ENCODE peak calls at places on chromosomes 16 and 17, in six cellular contexts. G, J, C, W, O and E are unnamed samples. For H3K27me3, the result is how much of the 10 kb centered on the place peaks cover.

GRCh38 chr16:84879569-84880487 is 60.0 kb downstream of the CRISPLD2 start:
- DNase-seq in C (no peak), G (no peak), O (no peak), J (no peak), W (no peak), E (peak)

GRCh38 chr17:34313164-34313563 is 6.1 kb upstream of the CCL8 start:
- DNase-seq in W (peak), O (no peak), C (no peak), G (no peak), J (peak), E (no peak)

GRCh38 chr16:78553268-78554044 is 454.0 kb downstream of the WWOX start:
- DNase-seq in J (no peak), O (no peak), G (no peak), C (no peak), W (no peak), E (no peak)

GRCh38 chr17:5011928-5012327 is 14.2 kb downstream of the KIF1C start:
- DNase-seq in J (no peak), W (peak), C (no peak), O (peak), G (no peak), E (peak)

GRCh38 chr17:32927724-32928526 is at the start of gene TMEM98:
- DNase-seq in W (peak), J (no peak), G (no peak), C (peak), O (peak), E (no peak)

GRCh38 chr17:17305282-17305801 is 2.2 kb downstream of the NT5M start:
- DNase-seq in W (no peak), J (no peak), C (no peak), G (no peak), O (peak), E (no peak)

GRCh38 chr16:88468289-88469129 is 15.4 kb downstream of the ZFPM1 start:
- DNase-seq in O (peak), G (no peak), C (no peak), J (no peak), W (peak), E (peak)

GRCh38 chr17:2427215-2427614 is 26.4 kb upstream of the MNT start:
- DNase-seq in J (no peak), W (no peak), O (no peak), G (no peak), C (no peak), E (no peak)

GRCh38 chr16:1080801-1081733 is 8.5 kb downstream of the SSTR5 start:
- DNase-seq in C (no peak), G (no peak), O (no peak), J (no peak), W (peak), E (no peak)

GRCh38 chr17:82400830-82401229 is 17.3 kb upstream of the HEXD start:
- DNase-seq in G (peak), W (no peak), C (no peak), J (no peak), O (no peak), E (no peak)

GRCh38 chr17:50219939-50220465 is 18.6 kb upstream of the COL1A1 start:
- DNase-seq in C (no peak), O (peak), J (no peak), G (no peak), W (peak), E (peak)

GRCh38 chr16:1181715-1182671 is 29.1 kb downstream of the CACNA1H start:
- DNase-seq in O (peak), J (peak), C (no peak), G (peak), W (peak), E (no peak)

GRCh38 chr16:2437032-2437790 is 8.0 kb downstream of the CCNF start:
- DNase-seq in G (no peak), W (no peak), J (no peak), C (no peak), O (no peak), E (no peak)

GRCh38 chr17:7313890-7314718 is 1.1 kb downstream of the GPS2 start:
- DNase-seq in O (peak), J (no peak), G (no peak), W (no peak), C (no peak), E (no peak)

GRCh38 chr16:10937068-10937859 is 5.0 kb downstream of the DEXI start:
- DNase-seq in O (no peak), G (no peak), J (no peak), W (no peak), C (peak), E (no peak)

GRCh38 chr16:28494141-28494851 is at the start of gene APOBR:
- DNase-seq in C (no peak), G (peak), O (no peak), J (no peak), W (no peak), E (no peak)

GRCh38 chr16:15493416-15494181 is 59.2 kb downstream of the BMERB1 start:
- DNase-seq in J (peak), C (no peak), O (peak), G (no peak), W (peak), E (no peak)

GRCh38 chr17:77887464-77888241 is 70.8 kb upstream of the TNRC6C start:
- DNase-seq in G (peak), W (peak), O (peak), J (peak), C (peak), E (peak)

GRCh38 chr16:19215705-19216104 is 47.7 kb downstream of the SYT17 start:
- DNase-seq in J (no peak), G (no peak), W (no peak), O (no peak), C (no peak), E (no peak)

GRCh38 chr16:84507011-84507982 is 2.8 kb upstream of the MEAK7 start:
- DNase-seq in W (no peak), C (peak), O (no peak), J (no peak), G (peak), E (no peak)

GRCh38 chr17:33200587-33200986 is 92.5 kb downstream of the ASIC2 start:
- DNase-seq in W (no peak), G (no peak), O (no peak), C (no peak), J (no peak), E (peak)

GRCh38 chr17:76700627-76701470 is 9.9 kb downstream of the MXRA7 start:
- DNase-seq in O (peak), W (peak), J (peak), G (no peak), C (peak), E (peak)

GRCh38 chr16:27400751-27401620 is 988 bp upstream of the IL21R start:
- DNase-seq in J (peak), O (no peak), C (no peak), W (peak), G (no peak), E (no peak)

GRCh38 chr16:53626816-53627215 is 76.8 kb downstream of the RPGRIP1L start:
- DNase-seq in O (no peak), W (peak), G (no peak), C (no peak), J (no peak), E (no peak)

GRCh38 chr16:10121496-10121895 is 60.7 kb downstream of the GRIN2A start:
- DNase-seq in G (no peak), W (peak), O (peak), C (no peak), J (peak), E (peak)

GRCh38 chr16:20851601-20852000 is 45.3 kb downstream of the REXO5 start:
- DNase-seq in O (peak), C (no peak), G (peak), J (peak), W (peak), E (peak)

GRCh38 chr17:77210331-77210730 is 69.6 kb downstream of the SEC14L1 start:
- DNase-seq in J (no peak), O (no peak), C (peak), W (no peak), G (no peak), E (peak)

GRCh38 chr16:66254106-66254505 is 112.4 kb upstream of the CDH5 start:
- DNase-seq in W (no peak), G (no peak), J (no peak), C (no peak), O (peak), E (no peak)
- H3K27me3 ChIP-seq in W (under half), G (under half), J (under half), C (under half), O (under half), E (under half)

DNA sequence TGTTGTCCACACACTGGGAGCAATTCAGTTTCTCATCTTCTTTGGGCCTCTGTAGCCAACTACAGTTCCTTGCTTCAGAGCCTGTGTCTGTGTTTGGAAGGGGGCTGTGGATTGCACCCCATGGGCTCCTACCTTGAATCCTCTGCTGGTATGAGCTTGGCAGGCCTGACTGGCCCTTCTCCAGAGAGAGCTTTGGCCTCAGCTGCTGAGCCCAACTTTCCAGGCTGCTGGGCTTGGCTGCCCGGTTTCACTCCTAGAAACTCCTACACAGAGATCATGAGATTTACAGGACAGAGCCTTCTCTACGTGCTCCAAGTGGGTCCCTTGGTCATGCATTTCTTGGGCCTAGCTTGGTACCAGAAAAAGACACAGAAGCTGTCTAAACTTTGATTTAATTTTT is 354.4 kb downstream of the SNX29 start:
- DNase-seq in O (no peak), J (no peak), G (no peak), W (peak), C (peak), E (no peak)
- H3K4me3 ChIP-seq in O (no peak), J (no peak), G (no peak), W (no peak), C (no peak), E (no peak)

DNA sequence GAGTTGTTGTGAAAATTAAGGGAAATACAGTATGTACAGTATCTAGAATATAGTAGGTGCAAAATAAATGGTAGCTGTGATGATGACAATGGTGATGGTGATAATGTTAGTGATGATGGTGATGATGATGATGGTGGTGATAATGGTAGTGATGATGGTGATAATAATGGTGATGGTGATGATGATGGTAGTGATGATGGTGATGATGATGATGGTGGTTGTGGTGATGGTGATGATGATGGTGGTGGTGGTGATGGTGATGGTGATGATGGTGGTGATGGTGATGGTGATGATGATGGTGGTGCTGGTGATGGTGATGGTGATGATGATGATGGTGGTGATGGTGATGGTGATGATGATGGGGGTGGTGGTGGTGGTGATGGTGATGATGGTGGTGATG is 91.3 kb upstream of the FOXF1 start:
- DNase-seq in C (no peak), W (no peak), J (no peak), O (no peak), G (no peak), E (no peak)
- H3K27me3 ChIP-seq in C (under half), W (under half), J (under half), O (under half), G (under half), E (under half)

GRCh38 chr17:40346061-40346767 is 18.3 kb downstream of the GJD3 start:
- DNase-seq in J (no peak), O (no peak), C (no peak), W (no peak), G (no peak), E (no peak)
- H3K4me3 ChIP-seq in J (peak), O (peak), C (peak), W (peak), G (peak), E (no peak)

GRCh38 chr16:73545713-73546112 is 497.8 kb upstream of the ZFHX3 start:
- DNase-seq in G (no peak), W (no peak), C (no peak), J (no peak), O (no peak), E (no peak)
- H3K27me3 ChIP-seq in G (under half), W (under half), C (half or more), J (under half), O (under half), E (under half)

DNA sequence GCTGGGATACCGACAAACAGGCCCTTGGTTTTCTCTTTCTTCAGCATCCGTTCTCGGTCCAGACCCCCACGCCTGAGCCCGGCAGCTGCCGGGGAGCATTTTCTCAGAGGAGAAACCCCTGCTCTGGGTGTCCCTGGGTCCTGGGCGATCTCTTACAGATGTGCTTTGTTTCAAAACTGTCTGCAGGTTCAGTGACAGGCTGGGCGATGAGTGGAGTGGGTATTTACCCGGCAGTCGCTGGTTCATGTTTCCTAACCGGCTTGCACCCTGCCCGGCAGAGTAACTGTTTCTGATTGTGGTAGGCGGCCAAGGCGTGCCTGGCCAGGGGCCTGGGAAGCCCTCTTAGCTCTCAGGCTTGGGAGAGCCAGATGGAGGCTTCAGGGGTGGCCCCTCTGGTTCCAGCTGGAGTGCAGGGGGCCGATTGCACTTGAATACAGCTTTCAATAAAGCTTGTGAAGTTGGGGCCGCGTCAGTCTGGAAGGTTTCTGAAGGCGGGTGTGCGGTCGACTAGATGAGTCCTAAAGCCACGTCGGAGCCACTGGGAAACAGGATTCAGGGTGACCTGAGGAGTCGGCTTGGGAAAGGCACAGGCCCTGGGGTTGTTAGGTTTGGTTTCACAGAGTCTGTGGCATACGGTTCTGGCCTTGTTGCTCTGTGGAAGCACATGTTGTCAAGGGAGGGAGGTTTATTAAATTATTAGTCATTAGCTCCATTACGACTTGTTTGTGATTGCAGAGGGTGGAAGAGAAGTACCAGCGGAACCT is 1.4 kb downstream of the BAIAP2 start:
- DNase-seq in W (no peak), J (no peak), G (peak), O (peak), C (peak), E (peak)
- H3K4me3 ChIP-seq in W (peak), J (peak), G (peak), O (peak), C (peak), E (peak)

GRCh38 chr17:10034719-10035475 is 129.8 kb upstream of the RCVRN start:
- DNase-seq in O (no peak), J (no peak), G (no peak), W (no peak), C (no peak), E (no peak)
- H3K27me3 ChIP-seq in O (under half), J (under half), G (under half), W (under half), C (under half), E (under half)

GRCh38 chr17:75231071-75231470 is 25.6 kb downstream of the NUP85 start:
- DNase-seq in W (no peak), O (no peak), C (no peak), J (no peak), G (no peak), E (no peak)
- H3K4me3 ChIP-seq in W (no peak), O (no peak), C (no peak), J (no peak), G (no peak), E (no peak)